ENCODE peak calls at places on chromosomes 5 and 9, in six cellular contexts. One of them, this sample, is unnamed.

GRCh38 chr5:177036443-177036842 is 13.9 kb downstream of the ZNF346 start:
- DNase-seq in Panc1: no peak
- DNase-seq in OCI-LY7: no peak
- DNase-seq in effector memory CD4-positive, alpha-beta T cell: no peak
- DNase-seq in mesenchymal stem cell: no peak
- DNase-seq in neural progenitor cell: no peak
- DNase-seq in this sample: no peak

GRCh38 chr5:139951296-139951924 is 91.7 kb downstream of the NRG2 start:
- DNase-seq in Panc1: no peak
- DNase-seq in neural progenitor cell: no peak
- DNase-seq in OCI-LY7: no peak
- DNase-seq in effector memory CD4-positive, alpha-beta T cell: no peak
- DNase-seq in mesenchymal stem cell: no peak
- DNase-seq in this sample: no peak

GRCh38 chr5:94740328-94740727 is 121.9 kb downstream of the SLF1 start:
- DNase-seq in effector memory CD4-positive, alpha-beta T cell: no peak
- DNase-seq in mesenchymal stem cell: no peak
- DNase-seq in Panc1: no peak
- DNase-seq in neural progenitor cell: no peak
- DNase-seq in OCI-LY7: no peak
- DNase-seq in this sample: no peak

GRCh38 chr9:7570107-7570720 is 229.4 kb downstream of the DMAC1 start:
- DNase-seq in neural progenitor cell: peak; percentile 74
- DNase-seq in Panc1: peak; percentile 22
- DNase-seq in mesenchymal stem cell: peak; percentile 49
- DNase-seq in effector memory CD4-positive, alpha-beta T cell: peak; percentile 7
- DNase-seq in OCI-LY7: peak; percentile 65
- DNase-seq in this sample: peak; percentile 70

GRCh38 chr9:2125909-2126308 is 110.8 kb downstream of the SMARCA2 start:
- DNase-seq in neural progenitor cell: no peak
- DNase-seq in OCI-LY7: peak; percentile 4
- DNase-seq in effector memory CD4-positive, alpha-beta T cell: no peak
- DNase-seq in Panc1: no peak
- DNase-seq in mesenchymal stem cell: peak; percentile 36
- DNase-seq in this sample: peak; percentile 41

GRCh38 chr5:161085081-161085480 is 233.1 kb upstream of the ATP10B start:
- DNase-seq in neural progenitor cell: no peak
- DNase-seq in Panc1: no peak
- DNase-seq in mesenchymal stem cell: no peak
- DNase-seq in effector memory CD4-positive, alpha-beta T cell: no peak
- DNase-seq in OCI-LY7: no peak
- DNase-seq in this sample: no peak

GRCh38 chr9:36840895-36841536 is 193.1 kb downstream of the PAX5 start:
- DNase-seq in Panc1: no peak
- DNase-seq in mesenchymal stem cell: no peak
- DNase-seq in OCI-LY7: no peak
- DNase-seq in neural progenitor cell: no peak
- DNase-seq in effector memory CD4-positive, alpha-beta T cell: no peak
- DNase-seq in this sample: no peak

GRCh38 chr9:138097501-138097991 is 220.0 kb downstream of the CACNA1B start:
- DNase-seq in mesenchymal stem cell: no peak
- DNase-seq in neural progenitor cell: no peak
- DNase-seq in OCI-LY7: no peak
- DNase-seq in effector memory CD4-positive, alpha-beta T cell: no peak
- DNase-seq in Panc1: no peak
- DNase-seq in this sample: no peak

GRCh38 chr9:86434039-86434726 is 80.0 kb upstream of the TUT7 start:
- DNase-seq in effector memory CD4-positive, alpha-beta T cell: no peak
- DNase-seq in Panc1: no peak
- DNase-seq in OCI-LY7: peak; percentile 48
- DNase-seq in mesenchymal stem cell: peak; percentile 80
- DNase-seq in neural progenitor cell: peak; percentile 64
- DNase-seq in this sample: no peak

GRCh38 chr5:33969572-33970452 is 14.7 kb downstream of the SLC45A2 start:
- DNase-seq in OCI-LY7: peak; percentile 17
- DNase-seq in neural progenitor cell: peak; percentile 64
- DNase-seq in Panc1: peak; percentile 18
- DNase-seq in effector memory CD4-positive, alpha-beta T cell: no peak
- DNase-seq in mesenchymal stem cell: peak; percentile 67
- DNase-seq in this sample: no peak

GRCh38 chr5:112419596-112420110 is 576 bp upstream of the EPB41L4A start:
- DNase-seq in OCI-LY7: no peak
- DNase-seq in effector memory CD4-positive, alpha-beta T cell: no peak
- DNase-seq in mesenchymal stem cell: peak; percentile 34
- DNase-seq in neural progenitor cell: peak; percentile 69
- DNase-seq in Panc1: no peak
- DNase-seq in this sample: no peak

GRCh38 chr5:23445573-23445972 is 61.8 kb upstream of the PRDM9 start:
- DNase-seq in neural progenitor cell: no peak
- DNase-seq in effector memory CD4-positive, alpha-beta T cell: no peak
- DNase-seq in Panc1: no peak
- DNase-seq in OCI-LY7: no peak
- DNase-seq in mesenchymal stem cell: peak; percentile 2
- DNase-seq in this sample: no peak

GRCh38 chr9:105055922-105056321 is 128.0 kb upstream of the ABCA1 start:
- DNase-seq in mesenchymal stem cell: peak; percentile 56
- DNase-seq in OCI-LY7: no peak
- DNase-seq in Panc1: no peak
- DNase-seq in neural progenitor cell: no peak
- DNase-seq in effector memory CD4-positive, alpha-beta T cell: no peak
- DNase-seq in this sample: no peak

DNA sequence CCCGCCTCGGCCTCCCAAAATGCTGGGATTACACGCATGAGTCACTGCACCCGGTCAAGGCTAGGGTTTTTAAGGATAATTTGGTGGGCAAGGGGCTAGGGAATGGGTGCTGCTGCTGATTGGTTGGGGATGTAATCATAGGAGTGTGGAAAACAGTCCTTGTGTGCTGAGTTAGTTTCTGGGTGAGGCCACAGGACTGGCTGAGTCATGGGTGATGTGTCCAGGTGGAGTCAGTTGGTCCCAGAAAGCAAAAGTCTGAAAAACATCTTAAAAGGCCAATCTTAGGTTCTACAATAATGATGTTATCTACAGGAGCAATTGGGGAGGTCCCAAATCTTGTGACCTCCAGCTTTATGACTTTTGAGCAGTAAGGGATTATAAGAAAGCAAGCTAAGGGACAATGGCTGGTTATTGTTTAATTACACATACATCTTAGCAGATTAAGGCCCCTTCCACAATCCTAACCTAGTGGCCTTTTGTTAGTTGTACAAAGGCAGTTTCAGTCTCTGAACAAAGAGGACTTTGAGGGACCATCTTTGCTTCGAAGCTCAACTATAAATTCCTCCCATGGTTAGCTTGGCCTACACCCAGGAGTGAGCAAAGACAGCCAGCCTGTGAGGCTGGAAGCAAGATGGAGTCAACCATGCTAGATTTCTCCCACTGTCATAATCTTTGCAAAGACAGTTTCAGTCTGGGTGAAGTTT is 5.5 kb upstream of the AOPEP start:
- DNase-seq in OCI-LY7: no peak
- DNase-seq in Panc1: no peak
- DNase-seq in effector memory CD4-positive, alpha-beta T cell: no peak
- DNase-seq in neural progenitor cell: no peak
- DNase-seq in mesenchymal stem cell: no peak
- DNase-seq in this sample: no peak
- H3K27ac ChIP-seq in OCI-LY7: no peak overlapping the region
- H3K27ac ChIP-seq in Panc1: no peak overlapping the region
- H3K27ac ChIP-seq in effector memory CD4-positive, alpha-beta T cell: no peak overlapping the region
- H3K27ac ChIP-seq in neural progenitor cell: no peak overlapping the region
- H3K27ac ChIP-seq in mesenchymal stem cell: no peak overlapping the region
- H3K27ac ChIP-seq in this sample: no peak overlapping the region

GRCh38 chr9:91843623-91844111 is 106.4 kb downstream of the ROR2 start:
- DNase-seq in OCI-LY7: no peak
- DNase-seq in neural progenitor cell: peak; percentile 60
- DNase-seq in effector memory CD4-positive, alpha-beta T cell: no peak
- DNase-seq in mesenchymal stem cell: no peak
- DNase-seq in Panc1: no peak
- DNase-seq in this sample: no peak
- H3K36me3 ChIP-seq in OCI-LY7: no peaks in the 10 kb centered on the region
- H3K36me3 ChIP-seq in neural progenitor cell: no peaks in the 10 kb centered on the region
- H3K36me3 ChIP-seq in effector memory CD4-positive, alpha-beta T cell: no peaks in the 10 kb centered on the region
- H3K36me3 ChIP-seq in mesenchymal stem cell: peaks cover 4% of the 10 kb centered on the region
- H3K36me3 ChIP-seq in Panc1: no peaks in the 10 kb centered on the region
- H3K36me3 ChIP-seq in this sample: no peaks in the 10 kb centered on the region

DNA sequence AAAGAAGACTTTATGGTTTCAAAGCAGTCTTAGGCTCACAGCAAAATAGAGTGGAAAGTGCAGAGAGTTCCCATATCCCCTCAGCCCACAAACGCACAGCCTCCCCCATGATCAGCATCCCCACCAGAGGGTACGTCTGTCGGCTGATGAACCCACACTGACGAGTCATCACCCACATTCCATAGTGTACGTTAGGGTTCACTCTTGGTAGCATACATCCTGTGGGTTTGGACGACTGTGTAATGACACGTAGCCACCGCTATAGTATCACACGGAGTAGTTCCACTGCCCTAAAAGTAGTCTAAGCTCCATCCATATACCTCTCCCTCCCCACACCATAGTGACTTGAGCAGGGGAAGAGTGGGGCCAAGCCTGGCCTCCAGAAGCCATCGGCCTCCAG is 135.7 kb upstream of the PHYKPL start:
- DNase-seq in Panc1: no peak
- DNase-seq in OCI-LY7: no peak
- DNase-seq in mesenchymal stem cell: no peak
- DNase-seq in effector memory CD4-positive, alpha-beta T cell: no peak
- DNase-seq in neural progenitor cell: no peak
- DNase-seq in this sample: no peak
- H3K4me1 ChIP-seq in Panc1: peaks cover 3% of the 10 kb centered on the region
- H3K4me1 ChIP-seq in OCI-LY7: no peaks in the 10 kb centered on the region
- H3K4me1 ChIP-seq in mesenchymal stem cell: no peaks in the 10 kb centered on the region
- H3K4me1 ChIP-seq in effector memory CD4-positive, alpha-beta T cell: no peaks in the 10 kb centered on the region
- H3K4me1 ChIP-seq in neural progenitor cell: no peaks in the 10 kb centered on the region
- H3K4me1 ChIP-seq in this sample: no peaks in the 10 kb centered on the region

GRCh38 chr5:9617191-9617590 is 13.0 kb downstream of the TAS2R1 start:
- DNase-seq in Panc1: no peak
- DNase-seq in mesenchymal stem cell: peak; percentile 74
- DNase-seq in effector memory CD4-positive, alpha-beta T cell: no peak
- DNase-seq in OCI-LY7: no peak
- DNase-seq in neural progenitor cell: peak; percentile 64
- DNase-seq in this sample: no peak
- H3K27ac ChIP-seq in Panc1: no peak overlapping the region
- H3K27ac ChIP-seq in mesenchymal stem cell: no peak overlapping the region
- H3K27ac ChIP-seq in effector memory CD4-positive, alpha-beta T cell: no peak overlapping the region
- H3K27ac ChIP-seq in OCI-LY7: no peak overlapping the region
- H3K27ac ChIP-seq in neural progenitor cell: no peak overlapping the region
- H3K27ac ChIP-seq in this sample: no peak overlapping the region

GRCh38 chr5:68288756-68289134 is 73.2 kb downstream of the PIK3R1 start:
- DNase-seq in OCI-LY7: no peak
- DNase-seq in effector memory CD4-positive, alpha-beta T cell: no peak
- DNase-seq in Panc1: no peak
- DNase-seq in mesenchymal stem cell: peak; percentile 45
- DNase-seq in neural progenitor cell: no peak
- DNase-seq in this sample: no peak

GRCh38 chr5:68289576-68289975 is 74.0 kb downstream of the PIK3R1 start:
- DNase-seq in effector memory CD4-positive, alpha-beta T cell: no peak
- DNase-seq in Panc1: no peak
- DNase-seq in OCI-LY7: no peak
- DNase-seq in mesenchymal stem cell: peak; percentile 15
- DNase-seq in neural progenitor cell: no peak
- DNase-seq in this sample: no peak

GRCh38 chr5:68295772-68296171 is 80.2 kb downstream of the PIK3R1 start:
- DNase-seq in neural progenitor cell: no peak
- DNase-seq in effector memory CD4-positive, alpha-beta T cell: no peak
- DNase-seq in Panc1: no peak
- DNase-seq in mesenchymal stem cell: no peak
- DNase-seq in OCI-LY7: no peak
- DNase-seq in this sample: no peak

GRCh38 chr5:68290260-68290674 is 74.7 kb downstream of the PIK3R1 start:
- DNase-seq in Panc1: no peak
- DNase-seq in neural progenitor cell: no peak
- DNase-seq in mesenchymal stem cell: peak; percentile 53
- DNase-seq in OCI-LY7: no peak
- DNase-seq in effector memory CD4-positive, alpha-beta T cell: no peak
- DNase-seq in this sample: no peak

GRCh38 chr5:68292316-68292715 is 76.8 kb downstream of the PIK3R1 start:
- DNase-seq in neural progenitor cell: no peak
- DNase-seq in Panc1: no peak
- DNase-seq in OCI-LY7: no peak
- DNase-seq in mesenchymal stem cell: no peak
- DNase-seq in effector memory CD4-positive, alpha-beta T cell: no peak
- DNase-seq in this sample: no peak
- H3K36me3 ChIP-seq in neural progenitor cell: peaks cover 20% of the 10 kb centered on the region
- H3K36me3 ChIP-seq in Panc1: peaks cover 21% of the 10 kb centered on the region
- H3K36me3 ChIP-seq in OCI-LY7: peaks cover 55% of the 10 kb centered on the region
- H3K36me3 ChIP-seq in mesenchymal stem cell: peaks cover 5% of the 10 kb centered on the region
- H3K36me3 ChIP-seq in effector memory CD4-positive, alpha-beta T cell: peaks cover 49% of the 10 kb centered on the region
- H3K36me3 ChIP-seq in this sample: peaks cover 71% of the 10 kb centered on the region

This sample was measured in CD4-positive, CD25-positive, alpha-beta regulatory T cell.